ENCODE peak calls at places on chromosomes 11 and 22, in four cellular contexts. K is foreskin fibroblast; N is dorsolateral prefrontal cortex; S is stimulated activated CD4-positive, alpha-beta T cell treated with anti-CD3 and anti-CD28 coated beads, Interleukin-2, amount 100 ng/mL, for 24 hours. I is an unnamed sample.

GRCh38 chr11:106468091-106468490 is 390.6 kb downstream of the AASDHPPT start:
- DNase-seq in K (peak; percentile 70), N (no peak), S (no peak), I (no peak)

GRCh38 chr11:13955971-13956421 is 6.5 kb upstream of the SPON1 start:
- DNase-seq in K (peak; percentile 87), N (peak; percentile 23), S (peak; percentile 66), I (no peak)

GRCh38 chr11:69985654-69986420 is 92.3 kb upstream of the ANO1 start:
- DNase-seq in K (no peak), N (no peak), S (no peak), I (no peak)

GRCh38 chr11:118212131-118212725 is 12.6 kb downstream of the JAML start:
- DNase-seq in K (no peak), N (no peak), S (no peak), I (no peak)

GRCh38 chr11:75802913-75803820 is 11.8 kb upstream of the UVRAG start:
- DNase-seq in K (peak; percentile 84), N (peak; percentile 61), S (peak; percentile 78), I (peak; percentile 58)

GRCh38 chr22:37472418-37473006 is 13.7 kb downstream of the MFNG start:
- DNase-seq in K (peak; percentile 58), N (no peak), S (peak; percentile 49), I (no peak)

GRCh38 chr22:44597616-44598015 is 99.6 kb upstream of the RTL6 start:
- DNase-seq in K (peak; percentile 54), N (no peak), S (no peak), I (peak; percentile 68)

GRCh38 chr11:102831128-102831708 is 12.2 kb downstream of the MMP3 start:
- DNase-seq in K (peak; percentile 93), N (no peak), S (no peak), I (no peak)

GRCh38 chr22:46082633-46083032 is 67.7 kb upstream of the PPARA start:
- DNase-seq in K (no peak), N (no peak), S (no peak), I (no peak)

GRCh38 chr11:73729594-73730206 is 31.2 kb downstream of the RAB6A start:
- DNase-seq in K (peak; percentile 6), N (peak; percentile 56), S (no peak), I (no peak)

GRCh38 chr11:2883717-2884423 is 1.7 kb downstream of the CDKN1C start:
- DNase-seq in K (peak; percentile 46), N (no peak), S (no peak), I (no peak)

GRCh38 chr11:70383664-70384395 is 14.5 kb upstream of the CTTN start:
- DNase-seq in K (peak; percentile 23), N (no peak), S (no peak), I (no peak)

GRCh38 chr22:19643448-19644313 is 70.6 kb upstream of the SEPTIN5 start:
- DNase-seq in K (peak; percentile 15), N (no peak), S (no peak), I (no peak)

GRCh38 chr11:128709402-128709801 is 15.5 kb downstream of the FLI1 start:
- DNase-seq in K (peak; percentile 67), N (no peak), S (no peak), I (no peak)

GRCh38 chr22:41445171-41446056 is 1.2 kb downstream of the TOB2 start:
- DNase-seq in K (peak; percentile 36), N (no peak), S (peak; percentile 30), I (peak; percentile 3)

GRCh38 chr22:23109079-23109347 is 32.8 kb downstream of the RSPH14 start:
- DNase-seq in K (no peak), N (no peak), S (no peak), I (no peak)

GRCh38 chr11:16833026-16833425 is 94.6 kb downstream of the C11orf58 start:
- DNase-seq in K (no peak), N (no peak), S (no peak), I (no peak)

GRCh38 chr22:45889539-45890350 is 87.2 kb downstream of the WNT7B start:
- DNase-seq in K (no peak), N (no peak), S (no peak), I (no peak)

GRCh38 chr22:19605508-19606331 is 81.5 kb upstream of the CLDN5 start:
- DNase-seq in K (no peak), N (no peak), S (no peak), I (no peak)